ENCODE peak calls at places on chromosomes 1 and 21, in six cellular contexts. U, E, D, M, X and C are unnamed samples.

GRCh38 chr21:45266518-45267389 is 20.9 kb downstream of the POFUT2 start:
- DNase-seq in U (no peak), E (no peak), D (no peak), M (no peak), X (no peak), C (no peak)

GRCh38 chr1:207848234-207848633 is 62.7 kb downstream of the CD34 start:
- DNase-seq in U (peak; percentile 58), E (no peak), D (no peak), M (no peak), X (no peak), C (peak; percentile 90)

GRCh38 chr1:173269490-173270230 is 62.5 kb upstream of the TNFSF4 start:
- DNase-seq in U (no peak), E (no peak), D (peak; percentile 56), M (no peak), X (no peak), C (peak; percentile 45)

GRCh38 chr1:2803086-2803930 is 1.8 kb upstream of the TTC34 start:
- DNase-seq in U (no peak), E (no peak), D (no peak), M (no peak), X (no peak), C (no peak)

GRCh38 chr1:202752799-202753198 is 42.5 kb upstream of the SYT2 start:
- DNase-seq in U (no peak), E (no peak), D (peak; percentile 13), M (no peak), X (no peak), C (no peak)

GRCh38 chr1:225424562-225425210 is 3.2 kb downstream of the LBR start:
- DNase-seq in U (no peak), E (no peak), D (no peak), M (no peak), X (no peak), C (no peak)

GRCh38 chr1:198122693-198123092 is 34.1 kb upstream of the NEK7 start:
- DNase-seq in U (no peak), E (no peak), D (no peak), M (no peak), X (no peak), C (no peak)

GRCh38 chr1:170864784-170865538 is 70.4 kb upstream of the MROH9 start:
- DNase-seq in U (no peak), E (no peak), D (no peak), M (no peak), X (no peak), C (no peak)

GRCh38 chr1:24912359-24913273 is 17.5 kb downstream of the RUNX3 start:
- DNase-seq in U (no peak), E (no peak), D (no peak), M (no peak), X (no peak), C (no peak)